ENCODE peak calls at places on chromosomes 13 and 19, in six cellular contexts. G is ascending aorta, A is psoas muscle, Q is colonic mucosa, N is fibroblast of lung, D is mucosa of descending colon. K is an unnamed sample. For H3K9me3 and H3K4me1, the result is how much of the 10 kb centered on the place peaks cover.

GRCh38 chr13:102817907-102818306 is 19.0 kb downstream of the BIVM start:
- DNase-seq in N (peak), D (no peak), G (no peak), A (no peak), Q (no peak), K (no peak)

GRCh38 chr13:33105387-33106005 is 89.3 kb downstream of the KL start:
- DNase-seq in A (peak), Q (no peak), N (no peak), G (no peak), D (no peak), K (no peak)

GRCh38 chr19:13681509-13681908 is 82.8 kb upstream of the MRI1 start:
- DNase-seq in A (no peak), Q (no peak), D (no peak), N (peak), G (no peak), K (no peak)

GRCh38 chr13:106499905-106500304 is 35.6 kb downstream of the EFNB2 start:
- DNase-seq in A (no peak), D (no peak), N (peak), Q (no peak), G (no peak), K (no peak)

GRCh38 chr19:14160017-14160703 is 23.8 kb upstream of the ASF1B start:
- DNase-seq in N (no peak), Q (no peak), A (no peak), G (no peak), D (no peak), K (no peak)

GRCh38 chr13:74556002-74556551 is 421.9 kb upstream of the KLF12 start:
- DNase-seq in A (no peak), D (no peak), N (no peak), Q (no peak), G (no peak), K (no peak)

GRCh38 chr19:12669272-12670158 is 2.9 kb downstream of the WDR83 start:
- DNase-seq in N (peak), G (peak), A (peak), D (peak), Q (peak), K (peak)

GRCh38 chr13:105599477-105600037 is 935.9 kb downstream of the EFNB2 start:
- DNase-seq in A (no peak), Q (no peak), N (peak), D (no peak), G (no peak), K (no peak)

GRCh38 chr13:109778102-109778542 is 8.3 kb downstream of the IRS2 start:
- DNase-seq in D (peak), Q (peak), A (no peak), N (peak), G (no peak), K (no peak)

GRCh38 chr13:27117947-27118346 is 53.7 kb downstream of the USP12 start:
- DNase-seq in D (no peak), Q (no peak), N (no peak), G (no peak), A (no peak), K (no peak)

GRCh38 chr19:3844596-3844995 is 24.2 kb downstream of the ZFR2 start:
- DNase-seq in N (peak), G (no peak), A (no peak), D (no peak), Q (no peak), K (no peak)

GRCh38 chr19:55473201-55473600 is 3.2 kb upstream of the ZNF628 start:
- DNase-seq in D (no peak), N (no peak), Q (no peak), A (no peak), G (no peak), K (no peak)

GRCh38 chr13:21033866-21034601 is 27.4 kb downstream of the LATS2 start:
- DNase-seq in A (no peak), G (no peak), Q (no peak), D (no peak), N (peak), K (peak)

GRCh38 chr13:24506698-24507335 is 5.8 kb downstream of the PARP4 start:
- DNase-seq in G (no peak), D (no peak), A (no peak), N (no peak), Q (no peak), K (no peak)

GRCh38 chr19:38559428-38560401 is 58.0 kb downstream of the MAP4K1 start:
- DNase-seq in G (no peak), D (no peak), Q (no peak), A (peak), N (peak), K (no peak)

GRCh38 chr19:58439576-58440554 is at the start of gene ZNF132:
- DNase-seq in Q (peak), N (peak), D (peak), A (peak), G (peak), K (peak)

GRCh38 chr13:29483211-29483610 is 112.3 kb downstream of the SLC7A1 start:
- DNase-seq in G (no peak), Q (no peak), N (no peak), D (no peak), A (no peak), K (peak)

GRCh38 chr19:17206736-17207581 is 8.2 kb upstream of the USE1 start:
- DNase-seq in N (no peak), A (no peak), G (no peak), D (no peak), Q (no peak), K (no peak)

GRCh38 chr13:34408635-34409034 is 533.4 kb upstream of the NBEA start:
- DNase-seq in A (no peak), D (no peak), N (no peak), G (no peak), Q (no peak), K (no peak)

GRCh38 chr13:44052843-44053607 is 173.3 kb downstream of the LACC1 start:
- DNase-seq in D (no peak), A (no peak), N (peak), G (no peak), Q (no peak), K (no peak)

GRCh38 chr19:48530770-48531169 is 19.1 kb upstream of the LMTK3 start:
- DNase-seq in D (peak), Q (no peak), A (no peak), N (no peak), G (no peak), K (no peak)

GRCh38 chr13:53007872-53008271 is 20.7 kb upstream of the OLFM4 start:
- DNase-seq in A (no peak), G (no peak), Q (peak), N (no peak), D (no peak), K (no peak)

GRCh38 chr19:58409010-58409790 is 751 bp downstream of the ZNF584 start:
- DNase-seq in D (no peak), Q (no peak), G (no peak), N (no peak), A (no peak), K (no peak)

GRCh38 chr19:3639479-3639878 is 12.9 kb upstream of the CACTIN start:
- DNase-seq in G (no peak), N (no peak), D (no peak), Q (no peak), A (no peak), K (no peak)

GRCh38 chr13:19153782-19154450 is 27.7 kb downstream of the TUBA3C start:
- DNase-seq in D (no peak), N (no peak), A (no peak), G (no peak), Q (no peak), K (no peak)

GRCh38 chr19:35715981-35716734 is 1.6 kb upstream of the KMT2B start:
- DNase-seq in Q (peak), N (peak), A (peak), D (peak), G (no peak), K (peak)

GRCh38 chr19:41939861-41940442 is 11.7 kb upstream of the ERFL start:
- DNase-seq in Q (no peak), G (no peak), N (no peak), D (peak), A (no peak), K (no peak)

GRCh38 chr13:62781866-62782265 is 1366.2 kb upstream of the PCDH20 start:
- DNase-seq in A (no peak), Q (no peak), D (no peak), G (no peak), N (no peak), K (no peak)

GRCh38 chr19:31278555-31279435 is 70.4 kb downstream of the TSHZ3 start:
- DNase-seq in N (no peak), A (no peak), Q (no peak), D (no peak), G (no peak), K (no peak)
- H3K9me3 ChIP-seq in N (under half), A (under half), Q (under half), D (under half), G (under half), K (under half)

GRCh38 chr19:40599331-40600085 is 1.7 kb upstream of the LTBP4 start:
- DNase-seq in G (no peak), Q (no peak), D (peak), A (peak), N (no peak), K (no peak)
- H3K4me3 ChIP-seq in G (peak), Q (no peak), D (no peak), A (peak), N (no peak), K (no peak)

GRCh38 chr19:2329528-2329927 is 1.0 kb downstream of the SPPL2B start:
- DNase-seq in D (peak), Q (peak), N (no peak), G (no peak), A (no peak), K (no peak)
- H3K4me1 ChIP-seq in D (half or more), Q (under half), N (under half), G (under half), A (half or more), K (half or more)

GRCh38 chr19:6930190-6930589 is 42.8 kb downstream of the ADGRE1 start:
- DNase-seq in A (no peak), G (no peak), N (no peak), Q (no peak), D (no peak), K (no peak)
- H3K9me3 ChIP-seq in A (under half), G (under half), N (under half), Q (under half), D (under half), K (under half)

GRCh38 chr13:113151745-113152707 is 6.4 kb upstream of the PROZ start:
- DNase-seq in G (no peak), N (peak), A (peak), D (no peak), Q (no peak), K (no peak)
- H3K4me3 ChIP-seq in G (no peak), N (no peak), A (peak), D (no peak), Q (no peak), K (no peak)

GRCh38 chr19:45166723-45167252 is 6.0 kb upstream of the NKPD1 start:
- DNase-seq in D (no peak), G (no peak), Q (no peak), A (no peak), N (no peak), K (no peak)
- H3K4me1 ChIP-seq in D (under half), G (under half), Q (under half), A (under half), N (under half), K (under half)

GRCh38 chr19:40800997-40801377 is 2.0 kb downstream of the EGLN2 start:
- DNase-seq in D (no peak), N (no peak), Q (no peak), A (no peak), G (no peak), K (peak)
- H3K9me3 ChIP-seq in D (under half), N (under half), Q (under half), A (under half), G (under half), K (under half)

K was measured in body of pancreas.